ENCODE peak calls at places on chromosome 7, in six cellular contexts. Y is astrocyte of the spinal cord, B is HEK293T, L is NCI-H2081, X is nephron progenitor cell, Z is spleen. F is an unnamed sample.

GRCh38 chr7:157564518-157565177 is 227.8 kb downstream of the DNAJB6 start:
- DNase-seq in L (no peak), Y (peak; percentile 86), X (no peak), B (no peak), Z (peak; percentile 37), F (peak; percentile 1)

GRCh38 chr7:133091943-133092464 is 10.1 kb upstream of the CHCHD3 start:
- DNase-seq in Z (no peak), L (no peak), Y (no peak), X (no peak), B (no peak), F (no peak)

GRCh38 chr7:922334-923107 is 32.0 kb downstream of the ADAP1 start:
- DNase-seq in X (no peak), L (no peak), B (no peak), Y (no peak), Z (peak; percentile 84), F (no peak)

GRCh38 chr7:151724250-151724915 is 152.5 kb downstream of the PRKAG2 start:
- DNase-seq in B (no peak), Y (no peak), Z (no peak), L (no peak), X (no peak), F (no peak)

GRCh38 chr7:1849351-1849951 is 179.4 kb downstream of the ELFN1 start:
- DNase-seq in L (no peak), Z (peak; percentile 54), Y (no peak), B (no peak), X (peak; percentile 12), F (no peak)

GRCh38 chr7:38975944-38976392 is 1.7 kb upstream of the POU6F2 start:
- DNase-seq in X (peak; percentile 57), Z (no peak), L (no peak), Y (no peak), B (peak; percentile 15), F (no peak)

GRCh38 chr7:70189261-70189660 is 591.0 kb downstream of the AUTS2 start:
- DNase-seq in Z (no peak), B (no peak), L (no peak), Y (no peak), X (no peak), F (no peak)

GRCh38 chr7:33601081-33601480 is 304.3 kb upstream of the BMPER start:
- DNase-seq in B (no peak), Y (no peak), Z (no peak), L (no peak), X (no peak), F (no peak)

GRCh38 chr7:107652642-107653041 is 8.0 kb upstream of the SLC26A4 start:
- DNase-seq in B (no peak), X (no peak), Z (no peak), Y (no peak), L (no peak), F (no peak)

GRCh38 chr7:95132500-95132899 is 191.8 kb downstream of the PON1 start:
- DNase-seq in L (no peak), Y (no peak), B (no peak), Z (no peak), X (no peak), F (no peak)

GRCh38 chr7:44973610-44974401 is 5.0 kb downstream of the MYO1G start:
- DNase-seq in X (peak; percentile 46), Y (no peak), L (no peak), Z (no peak), B (peak; percentile 61), F (peak; percentile 42)

GRCh38 chr7:19519443-19519977 is 189.3 kb downstream of the POLR1F start:
- DNase-seq in Z (no peak), X (no peak), L (peak; percentile 56), Y (peak; percentile 74), B (peak; percentile 36), F (no peak)

F was measured in NCI-H460.